ENCODE peak calls at places on chromosomes 12 and 14, in six cellular contexts. U, B, L, Q, J and C are unnamed samples.

GRCh38 chr14:60215127-60215444 is 33.9 kb upstream of the PPM1A start:
- DNase-seq in U (no peak), B (no peak), L (no peak), Q (no peak), J (no peak), C (no peak)

GRCh38 chr12:82757611-82758010 is 70.9 kb downstream of the TMTC2 start:
- DNase-seq in U (no peak), B (no peak), L (no peak), Q (no peak), J (no peak), C (no peak)

GRCh38 chr12:65113621-65114035 is 7.5 kb downstream of the WIF1 start:
- DNase-seq in U (no peak), B (no peak), L (no peak), Q (no peak), J (no peak), C (no peak)

GRCh38 chr12:16347391-16348298 is at the start of gene MGST1:
- DNase-seq in U (peak; percentile 64), B (peak; percentile 98), L (peak; percentile 76), Q (peak; percentile 35), J (peak; percentile 80), C (peak; percentile 95)

GRCh38 chr14:67820428-67820881 is 876 bp downstream of the RAD51B start:
- DNase-seq in U (no peak), B (peak; percentile 54), L (no peak), Q (no peak), J (no peak), C (no peak)

GRCh38 chr14:89428556-89429196 is 11.6 kb upstream of the FOXN3 start:
- DNase-seq in U (no peak), B (peak; percentile 65), L (peak; percentile 37), Q (no peak), J (peak; percentile 64), C (no peak)

GRCh38 chr12:82931349-82932116 is 244.8 kb downstream of the TMTC2 start:
- DNase-seq in U (no peak), B (no peak), L (no peak), Q (no peak), J (no peak), C (no peak)

GRCh38 chr12:65900912-65901672 is 76.8 kb downstream of the HMGA2 start:
- DNase-seq in U (no peak), B (no peak), L (no peak), Q (no peak), J (no peak), C (no peak)

GRCh38 chr14:81594012-81594411 is 60.4 kb upstream of the SEL1L start:
- DNase-seq in U (peak; percentile 21), B (peak; percentile 64), L (no peak), Q (no peak), J (peak; percentile 65), C (no peak)

GRCh38 chr14:83994020-83994419 is 1535.9 kb upstream of the FLRT2 start:
- DNase-seq in U (no peak), B (no peak), L (no peak), Q (no peak), J (no peak), C (no peak)

GRCh38 chr14:67137744-67138371 is 51.4 kb upstream of the GARIN2 start:
- DNase-seq in U (no peak), B (no peak), L (no peak), Q (peak; percentile 17), J (no peak), C (no peak)

GRCh38 chr12:90974286-90974685 is 19.3 kb upstream of the CCER1 start:
- DNase-seq in U (no peak), B (no peak), L (no peak), Q (no peak), J (no peak), C (no peak)

GRCh38 chr14:64266206-64266605 is 28.0 kb downstream of the ESR2 start:
- DNase-seq in U (no peak), B (no peak), L (no peak), Q (peak; percentile 38), J (no peak), C (no peak)

GRCh38 chr12:107169200-107169599 is 75.9 kb upstream of the CRY1 start:
- DNase-seq in U (no peak), B (no peak), L (no peak), Q (no peak), J (no peak), C (no peak)

GRCh38 chr14:69501362-69501964 is 16.9 kb downstream of the PLEKHD1 start:
- DNase-seq in U (peak; percentile 68), B (no peak), L (peak; percentile 67), Q (no peak), J (no peak), C (no peak)

GRCh38 chr12:71945121-71945520 is 6.5 kb downstream of the TPH2 start:
- DNase-seq in U (no peak), B (no peak), L (no peak), Q (no peak), J (no peak), C (no peak)

GRCh38 chr12:24177889-24178288 is 228.4 kb upstream of the SOX5 start:
- DNase-seq in U (no peak), B (no peak), L (no peak), Q (peak; percentile 92), J (no peak), C (no peak)

GRCh38 chr14:39267592-39268112 is 33.9 kb downstream of the MIA2 start:
- DNase-seq in U (no peak), B (no peak), L (no peak), Q (peak; percentile 47), J (no peak), C (no peak)

GRCh38 chr12:75862692-75863471 is 168.7 kb downstream of the PHLDA1 start:
- DNase-seq in U (no peak), B (no peak), L (no peak), Q (no peak), J (no peak), C (no peak)

GRCh38 chr12:27780612-27781408 is 774 bp upstream of the MANSC4 start:
- DNase-seq in U (no peak), B (peak; percentile 91), L (peak; percentile 24), Q (peak; percentile 55), J (peak; percentile 71), C (no peak)

GRCh38 chr14:53793790-53794560 is 162.7 kb downstream of the BMP4 start:
- DNase-seq in U (no peak), B (no peak), L (peak; percentile 21), Q (no peak), J (peak; percentile 69), C (no peak)

GRCh38 chr14:34301107-34301734 is 160.8 kb downstream of the SPTSSA start:
- DNase-seq in U (no peak), B (peak; percentile 57), L (no peak), Q (peak; percentile 15), J (no peak), C (no peak)

GRCh38 chr14:104082807-104083206 is 2.7 kb upstream of the ASPG start:
- DNase-seq in U (peak; percentile 61), B (no peak), L (peak; percentile 15), Q (no peak), J (no peak), C (peak; percentile 77)

GRCh38 chr12:26046203-26046602 is 78.6 kb downstream of the BHLHE41 start:
- DNase-seq in U (no peak), B (no peak), L (no peak), Q (no peak), J (no peak), C (no peak)

GRCh38 chr12:1391722-1392121 is 202.7 kb downstream of the FBXL14 start:
- DNase-seq in U (no peak), B (peak; percentile 79), L (no peak), Q (no peak), J (no peak), C (no peak)

GRCh38 chr14:69101331-69101826 is 51.5 kb downstream of the DCAF5 start:
- DNase-seq in U (no peak), B (no peak), L (no peak), Q (no peak), J (no peak), C (no peak)

GRCh38 chr12:123444396-123445026 is 8.0 kb upstream of the RILPL2 start:
- DNase-seq in U (no peak), B (no peak), L (no peak), Q (no peak), J (no peak), C (no peak)

GRCh38 chr12:99824900-99825562 is 159.7 kb downstream of the ANKS1B start:
- DNase-seq in U (no peak), B (no peak), L (peak; percentile 19), Q (no peak), J (no peak), C (no peak)

DNA sequence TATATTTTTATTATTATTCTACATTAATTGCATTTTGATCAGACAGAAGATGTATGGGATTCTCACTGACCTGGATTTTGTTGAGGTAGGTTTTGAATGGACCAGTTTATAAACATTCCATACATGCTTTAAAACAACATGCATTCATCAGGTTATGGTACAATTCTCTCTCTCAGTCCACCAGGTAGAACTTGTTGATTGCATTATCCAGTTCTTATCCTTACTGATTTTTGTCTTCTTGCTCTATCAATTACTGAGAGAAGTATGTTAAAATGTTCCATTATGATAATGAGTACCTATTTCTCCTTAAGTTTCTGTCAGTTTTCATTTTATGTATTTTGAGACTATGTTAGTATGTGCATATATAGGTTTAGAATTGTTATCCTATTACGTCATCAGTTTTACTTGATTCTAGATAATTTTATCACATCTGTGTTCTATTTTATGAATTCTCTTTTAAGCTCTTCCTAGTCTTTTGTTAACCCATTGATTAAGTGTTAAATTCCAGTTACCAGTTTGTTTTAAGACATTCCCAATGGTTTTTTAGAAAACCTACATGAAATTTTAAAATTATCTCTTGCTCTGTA is 50.6 kb downstream of the EP400 start:
- DNase-seq in U (no peak), B (no peak), L (no peak), Q (no peak), J (no peak), C (no peak)
- H3K27ac ChIP-seq in U (no peak overlapping the region), B (peak overlapping the region; percentile 64), L (no peak overlapping the region), Q (no peak overlapping the region), J (no peak overlapping the region), C (no peak overlapping the region)

GRCh38 chr12:132313182-132313581 is 16.2 kb downstream of the GALNT9 start:
- DNase-seq in U (no peak), B (no peak), L (no peak), Q (no peak), J (no peak), C (no peak)
- H3K27me3 ChIP-seq in U (peaks cover 37% of the 10 kb centered on the region), B (no peaks in the 10 kb centered on the region), L (no peaks in the 10 kb centered on the region), Q (peaks cover 3% of the 10 kb centered on the region), J (no peaks in the 10 kb centered on the region), C (peaks cover 45% of the 10 kb centered on the region)

GRCh38 chr12:120238224-120238616 is 27.3 kb downstream of the PXN start:
- DNase-seq in U (no peak), B (no peak), L (no peak), Q (no peak), J (peak; percentile 63), C (no peak)

GRCh38 chr12:120238839-120239445 is 26.6 kb downstream of the PXN start:
- DNase-seq in U (no peak), B (no peak), L (no peak), Q (no peak), J (no peak), C (no peak)

GRCh38 chr12:120234643-120235368 is 30.7 kb downstream of the PXN start:
- DNase-seq in U (peak; percentile 81), B (peak; percentile 92), L (peak; percentile 91), Q (no peak), J (peak; percentile 97), C (peak; percentile 78)

GRCh38 chr12:120235369-120236123 is 30.0 kb downstream of the PXN start:
- DNase-seq in U (no peak), B (peak; percentile 87), L (no peak), Q (no peak), J (no peak), C (peak; percentile 55)

GRCh38 chr12:120236124-120236398 is 29.5 kb downstream of the PXN start:
- DNase-seq in U (no peak), B (no peak), L (no peak), Q (no peak), J (no peak), C (no peak)
- H3K4me3 ChIP-seq in U (no peak overlapping the region), B (no peak overlapping the region), L (no peak overlapping the region), Q (no peak overlapping the region), J (no peak overlapping the region), C (no peak overlapping the region)

GRCh38 chr14:61429316-61429715 is 107.9 kb downstream of the PRKCH start:
- DNase-seq in U (no peak), B (no peak), L (no peak), Q (no peak), J (no peak), C (no peak)
- H3K27ac ChIP-seq in U (no peak overlapping the region), B (no peak overlapping the region), L (no peak overlapping the region), Q (no peak overlapping the region), J (no peak overlapping the region), C (no peak overlapping the region)